ENCODE peak calls at places on chromosomes 16 and 17, in eight cellular contexts. V is AG04450, W is endothelial cell, B is AG09319, X is RWPE2, M is pancreas, G is foreskin fibroblast, L is A549. D is an unnamed sample.

GRCh38 chr17:64386412-64387144 is 4.1 kb downstream of the PECAM1 start:
- DNase-seq in V (no peak), W (no peak), B (no peak), X (no peak), M (no peak), G (no peak), L (no peak), D (no peak)

GRCh38 chr17:4074831-4075495 is 67.9 kb downstream of the ZZEF1 start:
- DNase-seq in V (peak; percentile 7), W (peak; percentile 32), B (no peak), X (no peak), M (no peak), G (peak; percentile 46), L (peak; percentile 66), D (no peak)

GRCh38 chr17:39608142-39608541 is 422 bp upstream of the NEUROD2 start:
- DNase-seq in V (no peak), W (no peak), B (no peak), X (no peak), M (no peak), G (no peak), L (no peak), D (no peak)

GRCh38 chr17:74935585-74936469 is at the start of gene OTOP3:
- DNase-seq in V (no peak), W (no peak), B (no peak), X (peak; percentile 60), M (no peak), G (no peak), L (no peak), D (no peak)

GRCh38 chr17:42543190-42544079 is 7.4 kb downstream of the NAGLU start:
- DNase-seq in V (no peak), W (no peak), B (no peak), X (no peak), M (no peak), G (no peak), L (no peak), D (no peak)

GRCh38 chr16:66382171-66382965 is 15.9 kb downstream of the CDH5 start:
- DNase-seq in V (peak; percentile 13), W (peak; percentile 49), B (no peak), X (peak; percentile 83), M (no peak), G (no peak), L (peak; percentile 74), D (no peak)

GRCh38 chr16:3789375-3790067 is 72.2 kb upstream of the TRAP1 start:
- DNase-seq in V (no peak), W (no peak), B (no peak), X (no peak), M (no peak), G (no peak), L (no peak), D (no peak)

GRCh38 chr16:57619606-57620315 is 8.7 kb upstream of the ADGRG1 start:
- DNase-seq in V (no peak), W (no peak), B (no peak), X (peak; percentile 94), M (peak; percentile 90), G (no peak), L (no peak), D (no peak)

GRCh38 chr17:62705781-62706597 is 78.5 kb downstream of the MRC2 start:
- DNase-seq in V (no peak), W (no peak), B (no peak), X (peak; percentile 16), M (no peak), G (peak; percentile 69), L (no peak), D (no peak)

GRCh38 chr17:75521951-75522727 is 3.4 kb upstream of the LLGL2 start:
- DNase-seq in V (no peak), W (no peak), B (no peak), X (no peak), M (no peak), G (no peak), L (no peak), D (no peak)

GRCh38 chr17:82050152-82050760 is 1.4 kb downstream of the RFNG start:
- DNase-seq in V (no peak), W (no peak), B (no peak), X (no peak), M (peak; percentile 20), G (no peak), L (no peak), D (no peak)

GRCh38 chr17:44209786-44210341 is 9.6 kb downstream of the UBTF start:
- DNase-seq in V (no peak), W (no peak), B (no peak), X (no peak), M (no peak), G (peak; percentile 72), L (no peak), D (peak; percentile 80)

GRCh38 chr16:19393226-19394074 is 24.2 kb upstream of the TMC5 start:
- DNase-seq in V (no peak), W (no peak), B (no peak), X (peak; percentile 65), M (no peak), G (no peak), L (peak; percentile 90), D (no peak)

GRCh38 chr16:62540496-62540895 is 504.3 kb upstream of the CDH8 start:
- DNase-seq in V (no peak), W (no peak), B (no peak), X (no peak), M (no peak), G (no peak), L (no peak), D (no peak)

GRCh38 chr17:42121066-42121769 is at the start of gene KAT2A:
- DNase-seq in V (no peak), W (peak; percentile 77), B (peak; percentile 42), X (no peak), M (peak; percentile 86), G (peak; percentile 95), L (peak; percentile 89), D (peak; percentile 84)

GRCh38 chr17:68133370-68134045 is 98.0 kb downstream of the KPNA2 start:
- DNase-seq in V (no peak), W (no peak), B (no peak), X (no peak), M (no peak), G (no peak), L (no peak), D (no peak)

GRCh38 chr17:8479431-8479947 is 43.8 kb downstream of the NDEL1 start:
- DNase-seq in V (peak; percentile 33), W (no peak), B (peak; percentile 95), X (no peak), M (no peak), G (peak; percentile 92), L (no peak), D (no peak)

GRCh38 chr16:85329999-85330693 is 217.9 kb upstream of the CIBAR2 start:
- DNase-seq in V (no peak), W (no peak), B (no peak), X (no peak), M (no peak), G (no peak), L (no peak), D (no peak)

GRCh38 chr16:72464597-72465368 is 292.8 kb upstream of the PMFBP1 start:
- DNase-seq in V (no peak), W (no peak), B (no peak), X (no peak), M (no peak), G (no peak), L (no peak), D (no peak)

GRCh38 chr17:9729034-9729650 is 62.2 kb downstream of the DHRS7C start:
- DNase-seq in V (no peak), W (peak; percentile 26), B (peak; percentile 16), X (no peak), M (no peak), G (peak; percentile 31), L (peak; percentile 78), D (peak; percentile 9)

GRCh38 chr17:41421116-41421515 is 3.3 kb downstream of the KRT37 start:
- DNase-seq in V (no peak), W (no peak), B (no peak), X (no peak), M (no peak), G (peak; percentile 58), L (no peak), D (no peak)

GRCh38 chr17:66405836-66406679 is 103.6 kb downstream of the PRKCA start:
- DNase-seq in V (no peak), W (no peak), B (no peak), X (no peak), M (no peak), G (no peak), L (no peak), D (no peak)

GRCh38 chr17:59425085-59425901 is 93.8 kb downstream of the YPEL2 start:
- DNase-seq in V (no peak), W (no peak), B (no peak), X (no peak), M (no peak), G (peak; percentile 88), L (no peak), D (no peak)

GRCh38 chr16:88686062-88686438 is 257 bp downstream of the SNAI3 start:
- DNase-seq in V (no peak), W (peak; percentile 11), B (no peak), X (no peak), M (peak; percentile 77), G (peak; percentile 44), L (no peak), D (peak; percentile 48)

GRCh38 chr16:88687254-88687576 is 908 bp upstream of the SNAI3 start:
- DNase-seq in V (no peak), W (no peak), B (no peak), X (no peak), M (peak; percentile 33), G (no peak), L (no peak), D (no peak)

GRCh38 chr16:88685156-88686061 is 898 bp downstream of the SNAI3 start:
- DNase-seq in V (no peak), W (peak; percentile 54), B (no peak), X (no peak), M (peak; percentile 52), G (peak; percentile 84), L (peak; percentile 37), D (peak; percentile 84)

GRCh38 chr16:88687676-88688012 is 1.3 kb upstream of the SNAI3 start:
- DNase-seq in V (no peak), W (no peak), B (no peak), X (no peak), M (no peak), G (no peak), L (no peak), D (no peak)

GRCh38 chr16:88686439-88687253 is at the start of gene SNAI3:
- DNase-seq in V (no peak), W (peak; percentile 83), B (no peak), X (peak; percentile 81), M (peak; percentile 92), G (peak; percentile 77), L (peak; percentile 63), D (peak; percentile 87)
- TF ChIP-seq CTCF in V (no peak), W (no peak), B (no peak), X (no peak), M (no peak), G (no peak), L (no peak), D (no peak)

GRCh38 chr17:71118039-71118438 is 948.7 kb downstream of the KCNJ2 start:
- DNase-seq in V (no peak), W (peak; percentile 4), B (no peak), X (no peak), M (no peak), G (peak; percentile 7), L (peak; percentile 26), D (no peak)
- TF ChIP-seq CTCF in V (peak; percentile 35), W (no peak), B (no peak), X (peak; percentile 84), M (peak; percentile 44), G (no peak), L (peak; percentile 44), D (no peak)

GRCh38 chr17:1649844-1650409 is at the start of gene RILP:
- DNase-seq in V (no peak), W (no peak), B (no peak), X (no peak), M (peak; percentile 96), G (no peak), L (peak; percentile 74), D (no peak)
- TF ChIP-seq CTCF in V (no peak), W (no peak), B (no peak), X (no peak), M (no peak), G (no peak), L (no peak), D (no peak)

GRCh38 chr17:28574536-28574935 is 2.2 kb downstream of the ALDOC start:
- DNase-seq in V (no peak), W (no peak), B (no peak), X (no peak), M (no peak), G (no peak), L (peak; percentile 41), D (no peak)
- TF ChIP-seq CTCF in V (no peak), W (no peak), B (no peak), X (no peak), M (no peak), G (no peak), L (no peak), D (no peak)

D was measured in activated CD8-positive, alpha-beta T cell treated with anti-CD3 and anti-CD28 coated beads for 36 hours.